ENCODE peak calls at places on chromosomes 11 and 22, in nine cellular contexts. M is SW480; Y is CD8-positive, alpha-beta memory T cell; L is stimulated activated CD4-positive, alpha-beta T cell treated with anti-CD3 and anti-CD28 coated beads, Interleukin-4, amount 100 ng/mL, for 24 hours; S is heart right ventricle; F is endothelial cell; V is H54; B is activated CD8-positive, alpha-beta memory T cell treated with anti-CD3 and anti-CD28 coated beads for 4 hours; P is EL. K is an unnamed sample.

GRCh38 chr22:29320546-29320945 is 5.0 kb upstream of the RASL10A start:
- DNase-seq in S (no peak), P (no peak), V (no peak), L (no peak), F (no peak), B (no peak), Y (no peak), M (peak), K (no peak)

GRCh38 chr11:46607516-46607915 is 9.5 kb downstream of the HARBI1 start:
- DNase-seq in B (no peak), P (no peak), Y (no peak), V (no peak), F (no peak), L (no peak), M (no peak), S (no peak), K (no peak)

GRCh38 chr11:64544616-64545296 is 46.3 kb upstream of the SLC22A12 start:
- DNase-seq in P (peak), V (no peak), Y (no peak), M (no peak), F (no peak), B (no peak), L (no peak), S (no peak), K (no peak)

GRCh38 chr11:90257158-90257525 is 34.3 kb upstream of the CHORDC1 start:
- DNase-seq in F (no peak), S (no peak), V (no peak), M (no peak), P (no peak), L (no peak), Y (no peak), B (no peak), K (no peak)

GRCh38 chr11:27242591-27242990 is 120.4 kb downstream of the CCDC34 start:
- DNase-seq in P (peak), F (no peak), M (no peak), L (no peak), S (no peak), B (no peak), Y (no peak), V (no peak), K (no peak)

GRCh38 chr22:19062909-19063308 is 59.3 kb downstream of the DGCR2 start:
- DNase-seq in B (no peak), P (no peak), V (no peak), Y (no peak), S (no peak), M (no peak), L (no peak), F (no peak), K (no peak)

GRCh38 chr11:66051371-66051765 is 796 bp upstream of the SF3B2 start:
- DNase-seq in S (no peak), V (no peak), P (no peak), B (no peak), F (no peak), Y (no peak), L (no peak), M (no peak), K (no peak)

GRCh38 chr11:93041682-93042081 is 72.2 kb downstream of the MTNR1B start:
- DNase-seq in P (no peak), S (no peak), Y (no peak), M (no peak), F (no peak), V (no peak), L (no peak), B (no peak), K (no peak)

GRCh38 chr11:35116762-35117588 is 22.0 kb upstream of the CD44 start:
- DNase-seq in M (no peak), P (no peak), Y (no peak), V (no peak), B (no peak), L (no peak), S (no peak), F (no peak), K (no peak)

GRCh38 chr11:76279651-76280050 is 73.3 kb upstream of the WNT11 start:
- DNase-seq in B (no peak), L (no peak), Y (no peak), S (no peak), M (no peak), V (no peak), P (no peak), F (no peak), K (no peak)

GRCh38 chr22:26172389-26172990 is 3.2 kb downstream of the SEZ6L start:
- DNase-seq in V (peak), M (peak), S (no peak), Y (no peak), B (no peak), L (peak), P (peak), F (peak), K (no peak)

GRCh38 chr11:5983443-5983842 is 3.3 kb downstream of the OR52L1 start:
- DNase-seq in V (no peak), L (no peak), B (no peak), M (no peak), S (no peak), F (no peak), P (no peak), Y (no peak), K (no peak)

GRCh38 chr11:96969251-96969650 is 579.4 kb downstream of the JRKL start:
- DNase-seq in B (no peak), F (no peak), V (no peak), M (peak), P (peak), Y (no peak), S (no peak), L (no peak), K (no peak)

GRCh38 chr11:65516135-65516968 is 8.5 kb upstream of the SCYL1 start:
- DNase-seq in F (no peak), B (no peak), Y (no peak), M (no peak), L (no peak), P (no peak), S (no peak), V (no peak), K (peak)

GRCh38 chr11:69524291-69524882 is 42.9 kb downstream of the LINC01488 start:
- DNase-seq in P (peak), Y (no peak), M (peak), V (no peak), B (no peak), S (no peak), L (no peak), F (no peak), K (peak)

GRCh38 chr11:47437746-47438418 is 11.1 kb downstream of the RAPSN start:
- DNase-seq in B (no peak), V (no peak), L (no peak), M (no peak), F (no peak), P (no peak), Y (no peak), S (peak), K (no peak)

GRCh38 chr11:114384487-114384886 is 15.8 kb downstream of the C11orf71 start:
- DNase-seq in V (no peak), Y (no peak), B (no peak), F (no peak), L (no peak), S (no peak), M (no peak), P (peak), K (no peak)

GRCh38 chr11:1695548-1696108 is 1.4 kb upstream of the KRTAP5-6 start:
- DNase-seq in B (no peak), Y (no peak), V (no peak), P (no peak), M (no peak), F (no peak), S (no peak), L (no peak), K (no peak)

GRCh38 chr22:37210041-37210803 is 2.1 kb downstream of the SSTR3 start:
- DNase-seq in S (no peak), V (no peak), F (no peak), B (no peak), P (no peak), L (no peak), M (no peak), Y (no peak), K (peak)

GRCh38 chr11:106828976-106829375 is 189.3 kb downstream of the GUCY1A2 start:
- DNase-seq in F (no peak), M (no peak), B (no peak), Y (no peak), S (no peak), P (no peak), V (no peak), L (no peak), K (no peak)

GRCh38 chr22:29936186-29936585 is 53.2 kb downstream of the MTMR3 start:
- DNase-seq in M (no peak), V (no peak), B (no peak), L (no peak), P (no peak), Y (no peak), S (no peak), F (no peak), K (no peak)

GRCh38 chr11:90809581-90809980 is 586.7 kb upstream of the CHORDC1 start:
- DNase-seq in B (no peak), Y (no peak), F (no peak), M (no peak), V (no peak), P (no peak), S (no peak), L (no peak), K (no peak)

GRCh38 chr11:102341844-102342318 is 5.1 kb upstream of the BIRC2 start:
- DNase-seq in V (no peak), F (peak), M (peak), L (peak), B (peak), S (peak), Y (peak), P (peak), K (peak)

GRCh38 chr22:49659281-49659923 is 168.3 kb downstream of the BRD1 start:
- DNase-seq in L (no peak), B (no peak), M (no peak), S (no peak), V (no peak), Y (no peak), P (no peak), F (no peak), K (peak)

GRCh38 chr11:34870548-34871209 is 45.5 kb downstream of the APIP start:
- DNase-seq in V (no peak), B (no peak), M (no peak), P (no peak), F (no peak), S (no peak), L (no peak), Y (no peak), K (no peak)

GRCh38 chr11:33373636-33374035 is 116.5 kb downstream of the HIPK3 start:
- DNase-seq in F (no peak), L (no peak), V (no peak), S (no peak), M (no peak), Y (no peak), B (no peak), P (no peak), K (no peak)

GRCh38 chr22:17159504-17159951 is 451 bp upstream of the HDHD5 start:
- DNase-seq in V (no peak), P (peak), M (peak), Y (peak), S (peak), L (peak), B (peak), F (no peak), K (peak)

GRCh38 chr22:19772673-19773469 is 12.3 kb downstream of the TBX1 start:
- DNase-seq in Y (no peak), B (no peak), L (no peak), P (no peak), M (no peak), V (no peak), S (peak), F (peak), K (peak)

GRCh38 chr11:34208266-34209135 is 103.1 kb downstream of the NAT10 start:
- DNase-seq in M (no peak), Y (no peak), S (no peak), V (no peak), B (no peak), P (peak), F (no peak), L (no peak), K (no peak)

GRCh38 chr22:47201186-47201995 is 438.9 kb downstream of the TBC1D22A start:
- DNase-seq in B (no peak), F (no peak), P (no peak), V (no peak), L (peak), Y (no peak), S (no peak), M (no peak), K (no peak)

GRCh38 chr22:21646608-21647590 is 4.8 kb downstream of the SDF2L1 start:
- DNase-seq in V (peak), L (peak), F (peak), S (peak), Y (peak), B (peak), M (peak), P (peak), K (no peak)

GRCh38 chr11:33657757-33658156 is 42.9 kb downstream of the C11orf91 start:
- DNase-seq in S (no peak), F (no peak), M (no peak), V (no peak), P (no peak), Y (no peak), L (no peak), B (no peak), K (no peak)

GRCh38 chr11:75422248-75423231 is 10.5 kb downstream of the KLHL35 start:
- DNase-seq in V (no peak), P (no peak), B (no peak), Y (no peak), M (no peak), F (no peak), S (no peak), L (no peak), K (no peak)

GRCh38 chr22:21082248-21082647 is 36.5 kb downstream of the LRRC74B start:
- DNase-seq in Y (no peak), S (no peak), B (no peak), P (no peak), L (no peak), M (no peak), F (no peak), V (no peak), K (no peak)

GRCh38 chr11:122202161-122202950 is 86.3 kb upstream of the BLID start:
- DNase-seq in S (peak), P (peak), F (no peak), V (no peak), L (no peak), M (peak), Y (no peak), B (no peak), K (peak)

GRCh38 chr11:69113646-69114340 is 41.9 kb upstream of the SMIM38 start:
- DNase-seq in S (no peak), Y (no peak), B (no peak), P (no peak), M (no peak), L (no peak), V (no peak), F (no peak), K (peak)

GRCh38 chr11:68968306-68969255 is 12.2 kb downstream of the MRGPRD start:
- DNase-seq in M (no peak), P (no peak), V (no peak), L (no peak), S (no peak), F (no peak), B (no peak), Y (no peak), K (peak)

K was measured in aorta.